ENCODE peak calls at places on chromosomes 2 and 18, in eight cellular contexts. K, F, H, E, L, A, J and B are unnamed samples.
A peak's percentile ranks its signal among the peaks of the same experiment; 100 is the strongest.

GRCh38 chr2:235665656-235666239 is 171.9 kb downstream of the AGAP1 start:
- DNase-seq in K (no peak), F (no peak), H (peak; percentile 53), E (no peak), L (no peak), A (no peak), J (peak; percentile 23), B (no peak)

GRCh38 chr2:203238329-203238710 is 498 bp upstream of the CYP20A1 start:
- DNase-seq in K (no peak), F (no peak), H (no peak), E (no peak), L (no peak), A (no peak), J (no peak), B (no peak)

GRCh38 chr2:74513605-74514367 is 464 bp upstream of the TLX2 start:
- DNase-seq in K (no peak), F (no peak), H (no peak), E (no peak), L (no peak), A (no peak), J (no peak), B (peak; percentile 54)

GRCh38 chr2:37819228-37819627 is 105.9 kb upstream of the RMDN2 start:
- DNase-seq in K (peak; percentile 72), F (peak; percentile 66), H (peak; percentile 92), E (peak; percentile 82), L (no peak), A (peak; percentile 57), J (peak; percentile 90), B (no peak)

GRCh38 chr2:230902180-230902899 is 22.7 kb downstream of the GPR55 start:
- DNase-seq in K (peak; percentile 80), F (peak; percentile 84), H (peak; percentile 67), E (peak; percentile 90), L (peak; percentile 54), A (peak; percentile 46), J (peak; percentile 60), B (peak; percentile 77)

GRCh38 chr2:26195006-26195961 is 22.4 kb downstream of the GAREM2 start:
- DNase-seq in K (no peak), F (no peak), H (no peak), E (no peak), L (no peak), A (no peak), J (no peak), B (no peak)

GRCh38 chr2:136858656-136859055 is 93.3 kb downstream of the THSD7B start:
- DNase-seq in K (no peak), F (no peak), H (no peak), E (no peak), L (no peak), A (no peak), J (no peak), B (no peak)

GRCh38 chr2:128292599-128293425 is 25.9 kb downstream of the HS6ST1 start:
- DNase-seq in K (no peak), F (no peak), H (no peak), E (no peak), L (no peak), A (peak; percentile 35), J (no peak), B (no peak)

GRCh38 chr18:47882641-47883040 is 47.8 kb downstream of the SMAD2 start:
- DNase-seq in K (no peak), F (peak; percentile 66), H (peak; percentile 47), E (no peak), L (no peak), A (no peak), J (peak; percentile 51), B (no peak)

GRCh38 chr2:108145551-108145950 is 94.2 kb upstream of the SULT1C3 start:
- DNase-seq in K (no peak), F (no peak), H (peak; percentile 26), E (no peak), L (no peak), A (no peak), J (peak; percentile 16), B (no peak)

GRCh38 chr2:162989507-162989906 is 150.9 kb upstream of the KCNH7 start:
- DNase-seq in K (no peak), F (no peak), H (no peak), E (no peak), L (no peak), A (no peak), J (no peak), B (no peak)

GRCh38 chr18:21444465-21445023 is 156.0 kb downstream of the ESCO1 start:
- DNase-seq in K (peak; percentile 40), F (peak; percentile 78), H (peak; percentile 69), E (peak; percentile 57), L (no peak), A (peak; percentile 16), J (peak; percentile 65), B (peak; percentile 56)

GRCh38 chr2:58283931-58284330 is 42.8 kb upstream of the FANCL start:
- DNase-seq in K (no peak), F (no peak), H (no peak), E (no peak), L (no peak), A (no peak), J (no peak), B (no peak)